ENCODE peak calls at places on chromosomes 4 and X, in nine cellular contexts. U, M, Y, F, Q, E, I, R and G are unnamed samples.

GRCh38 chr4:186104114-186104894 is at the start of gene FAM149A:
- DNase-seq in U (no peak), M (peak; percentile 36), Y (no peak), F (peak; percentile 85), Q (no peak), E (peak; percentile 39), I (no peak), R (peak; percentile 53), G (peak; percentile 41)

GRCh38 chrX:10051866-10052265 is 84.7 kb downstream of the CLDN34 start:
- DNase-seq in U (no peak), M (no peak), Y (no peak), F (no peak), Q (no peak), E (no peak), I (no peak), R (no peak), G (no peak)

GRCh38 chr4:43132010-43132582 is 239.6 kb downstream of the GRXCR1 start:
- DNase-seq in U (peak; percentile 64), M (peak; percentile 42), Y (peak; percentile 10), F (no peak), Q (no peak), E (no peak), I (no peak), R (peak; percentile 23), G (no peak)

GRCh38 chrX:45851434-45851991 is 650.8 kb upstream of the DIPK2B start:
- DNase-seq in U (peak; percentile 61), M (peak; percentile 67), Y (no peak), F (peak; percentile 58), Q (no peak), E (peak; percentile 48), I (peak; percentile 13), R (peak; percentile 18), G (peak; percentile 38)

GRCh38 chr4:68535976-68536375 is 40.1 kb downstream of the UGT2B17 start:
- DNase-seq in U (no peak), M (no peak), Y (no peak), F (no peak), Q (no peak), E (no peak), I (no peak), R (no peak), G (no peak)

GRCh38 chr4:15438939-15439524 is 11.2 kb downstream of the C1QTNF7 start:
- DNase-seq in U (peak; percentile 56), M (no peak), Y (no peak), F (no peak), Q (no peak), E (no peak), I (no peak), R (no peak), G (no peak)

GRCh38 chr4:149008415-149009025 is 566.3 kb upstream of the NR3C2 start:
- DNase-seq in U (no peak), M (no peak), Y (no peak), F (no peak), Q (no peak), E (no peak), I (no peak), R (no peak), G (no peak)

GRCh38 chrX:1400731-1401471 is 9.0 kb upstream of the SLC25A6 start:
- DNase-seq in U (no peak), M (no peak), Y (no peak), F (peak; percentile 57), Q (peak; percentile 38), E (no peak), I (no peak), R (no peak), G (no peak)

GRCh38 chr4:183348706-183349659 is 26.8 kb upstream of the CLDN24 start:
- DNase-seq in U (peak; percentile 97), M (peak; percentile 72), Y (peak; percentile 95), F (no peak), Q (peak; percentile 50), E (no peak), I (no peak), R (no peak), G (no peak)

GRCh38 chr4:88697588-88698329 is at the start of gene NAP1L5:
- DNase-seq in U (peak; percentile 63), M (peak; percentile 76), Y (no peak), F (peak; percentile 77), Q (peak; percentile 91), E (peak; percentile 72), I (peak; percentile 24), R (peak; percentile 64), G (peak; percentile 82)

GRCh38 chrX:19514791-19515614 is at the start of gene MAP3K15:
- DNase-seq in U (peak; percentile 41), M (peak; percentile 22), Y (no peak), F (no peak), Q (no peak), E (no peak), I (no peak), R (no peak), G (peak; percentile 7)

GRCh38 chr4:65510976-65511375 is 159.3 kb downstream of the EPHA5 start:
- DNase-seq in U (peak; percentile 78), M (no peak), Y (no peak), F (no peak), Q (no peak), E (no peak), I (no peak), R (no peak), G (no peak)

GRCh38 chr4:93319011-93319410 is 509.5 kb upstream of the ATOH1 start:
- DNase-seq in U (no peak), M (no peak), Y (no peak), F (no peak), Q (no peak), E (no peak), I (no peak), R (no peak), G (no peak)

GRCh38 chr4:113471141-113471860 is 290.2 kb downstream of the CAMK2D start:
- DNase-seq in U (peak; percentile 18), M (no peak), Y (no peak), F (no peak), Q (no peak), E (no peak), I (no peak), R (no peak), G (no peak)

GRCh38 chr4:129583868-129584267 is 487.9 kb downstream of the C4orf33 start:
- DNase-seq in U (peak; percentile 20), M (no peak), Y (peak; percentile 22), F (no peak), Q (no peak), E (no peak), I (no peak), R (no peak), G (no peak)